ENCODE peak calls at places on chromosomes 13 and 19, in four cellular contexts. H is lower leg skin, E is dorsolateral prefrontal cortex, Z is brain microvascular endothelial cell. P is an unnamed sample.
A peak's percentile ranks its signal among the peaks of the same experiment; 100 is the strongest.

GRCh38 chr13:110506859-110507566 is 54.5 kb downstream of the RAB20 start:
- DNase-seq in H (no peak), E (no peak), Z (no peak), P (peak; percentile 85)

GRCh38 chr13:48403151-48403631 is 9.7 kb downstream of the LPAR6 start:
- DNase-seq in H (no peak), E (no peak), Z (no peak), P (no peak)

GRCh38 chr13:113474179-113474578 is 16.3 kb downstream of the DCUN1D2 start:
- DNase-seq in H (peak; percentile 83), E (no peak), Z (peak; percentile 67), P (no peak)

GRCh38 chr13:103351035-103351828 is 285.0 kb upstream of the SLC10A2 start:
- DNase-seq in H (no peak), E (no peak), Z (peak; percentile 46), P (no peak)

GRCh38 chr13:49690133-49690989 is 925 bp downstream of the EBPL start:
- DNase-seq in H (no peak), E (no peak), Z (peak; percentile 71), P (peak; percentile 59)

GRCh38 chr13:43368003-43368402 is 344.6 kb downstream of the DNAJC15 start:
- DNase-seq in H (no peak), E (no peak), Z (peak; percentile 0), P (no peak)

GRCh38 chr19:17687857-17688784 is at the start of gene UNC13A:
- DNase-seq in H (no peak), E (peak; percentile 89), Z (peak; percentile 33), P (peak; percentile 42)

GRCh38 chr13:47964863-47965262 is 36.2 kb downstream of the SUCLA2 start:
- DNase-seq in H (no peak), E (no peak), Z (no peak), P (no peak)

GRCh38 chr13:69331245-69331644 is 776.4 kb upstream of the ATXN8OS start:
- DNase-seq in H (no peak), E (no peak), Z (no peak), P (no peak)

GRCh38 chr19:42191855-42192254 is 25.6 kb downstream of the DEDD2 start:
- DNase-seq in H (no peak), E (no peak), Z (no peak), P (peak; percentile 96)

GRCh38 chr19:56142087-56142787 is 1.1 kb downstream of the ZNF444 start:
- DNase-seq in H (no peak), E (no peak), Z (no peak), P (no peak)

GRCh38 chr13:27921961-27922910 is 2.4 kb downstream of the PDX1 start:
- DNase-seq in H (no peak), E (no peak), Z (no peak), P (no peak)

GRCh38 chr19:3618144-3618810 is 8.3 kb downstream of the CACTIN start:
- DNase-seq in H (no peak), E (peak; percentile 31), Z (no peak), P (peak; percentile 72)

GRCh38 chr13:107348931-107349330 is 781.0 kb upstream of the ARGLU1 start:
- DNase-seq in H (no peak), E (no peak), Z (no peak), P (no peak)

GRCh38 chr13:91313103-91313502 is 34.4 kb upstream of the MIR17HG start:
- DNase-seq in H (no peak), E (no peak), Z (peak; percentile 3), P (no peak)

GRCh38 chr13:100895656-100896055 is 221.1 kb upstream of the TMTC4 start:
- DNase-seq in H (no peak), E (no peak), Z (no peak), P (no peak)

GRCh38 chr19:8146877-8147575 is 2.4 kb downstream of the FBN3 start:
- DNase-seq in H (no peak), E (no peak), Z (no peak), P (no peak)
- TF ChIP-seq CTCF in H (no peak), E (no peak), Z (no peak), P (no peak)

DNA sequence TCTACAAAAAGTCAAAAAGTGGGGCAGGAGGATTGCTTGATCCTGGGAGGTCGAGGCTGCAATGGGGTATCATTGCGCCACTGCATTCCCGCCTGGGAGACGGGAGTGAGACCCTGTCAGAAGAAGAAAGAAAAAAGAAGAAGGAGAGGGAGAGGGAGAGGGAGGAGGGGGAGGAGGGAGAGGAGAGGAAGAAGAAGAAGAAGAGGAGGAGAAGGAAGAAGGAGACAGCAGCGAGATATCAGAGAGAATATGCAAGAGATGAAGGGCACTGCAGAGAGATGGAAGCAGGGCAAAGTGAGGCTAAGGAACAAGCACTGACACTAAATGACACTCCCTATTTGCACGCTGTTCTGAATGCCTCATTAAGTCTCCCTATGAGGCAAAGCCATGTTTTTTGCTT is 14.5 kb downstream of the CYP2F1 start:
- DNase-seq in H (no peak), E (no peak), Z (no peak), P (no peak)
- TF ChIP-seq CTCF in H (no peak), E (no peak), Z (no peak), P (no peak)

GRCh38 chr13:58908019-58908679 is 1255.6 kb downstream of the DIAPH3 start:
- DNase-seq in H (no peak), E (no peak), Z (no peak), P (no peak)

GRCh38 chr13:58906329-58907007 is 1257.3 kb downstream of the DIAPH3 start:
- DNase-seq in H (no peak), E (no peak), Z (no peak), P (no peak)

GRCh38 chr13:58907347-58907746 is 1256.4 kb downstream of the DIAPH3 start:
- DNase-seq in H (no peak), E (no peak), Z (no peak), P (no peak)
- TF ChIP-seq CTCF in H (no peak), E (no peak), Z (peak; percentile 7), P (no peak)

DNA sequence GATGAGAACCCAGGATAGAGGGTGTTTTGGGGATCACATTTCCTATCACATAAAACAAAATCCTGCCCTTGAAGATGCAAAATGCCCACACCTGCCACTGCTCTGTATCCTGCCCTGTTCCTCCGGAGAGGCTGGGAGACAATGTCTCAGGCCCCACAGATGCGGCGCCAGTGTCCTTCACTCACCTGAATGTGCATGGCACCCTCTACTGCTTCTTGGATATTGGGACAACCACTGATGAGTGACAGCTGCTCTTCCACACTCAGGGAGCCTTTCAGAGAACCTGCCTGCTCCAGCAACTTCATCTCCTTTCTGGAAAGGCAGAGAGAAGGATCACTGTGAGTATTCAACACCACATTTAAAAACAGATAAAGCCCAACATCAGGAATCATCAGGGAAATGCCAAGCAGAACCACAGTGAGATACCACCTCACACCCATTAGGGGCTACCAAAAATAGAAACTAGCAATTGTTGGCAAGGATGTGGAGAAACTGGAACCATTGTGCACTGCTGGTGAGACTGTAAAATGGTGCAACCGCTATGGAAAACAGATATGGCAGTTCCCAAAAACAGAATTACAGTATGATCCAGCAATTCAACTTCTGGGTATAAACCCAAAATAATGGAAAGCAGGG is 36.4 kb downstream of the CRYL1 start:
- DNase-seq in H (peak; percentile 29), E (no peak), Z (peak; percentile 25), P (peak; percentile 72)
- TF ChIP-seq CTCF in H (no peak), E (no peak), Z (peak; percentile 5), P (no peak)

DNA sequence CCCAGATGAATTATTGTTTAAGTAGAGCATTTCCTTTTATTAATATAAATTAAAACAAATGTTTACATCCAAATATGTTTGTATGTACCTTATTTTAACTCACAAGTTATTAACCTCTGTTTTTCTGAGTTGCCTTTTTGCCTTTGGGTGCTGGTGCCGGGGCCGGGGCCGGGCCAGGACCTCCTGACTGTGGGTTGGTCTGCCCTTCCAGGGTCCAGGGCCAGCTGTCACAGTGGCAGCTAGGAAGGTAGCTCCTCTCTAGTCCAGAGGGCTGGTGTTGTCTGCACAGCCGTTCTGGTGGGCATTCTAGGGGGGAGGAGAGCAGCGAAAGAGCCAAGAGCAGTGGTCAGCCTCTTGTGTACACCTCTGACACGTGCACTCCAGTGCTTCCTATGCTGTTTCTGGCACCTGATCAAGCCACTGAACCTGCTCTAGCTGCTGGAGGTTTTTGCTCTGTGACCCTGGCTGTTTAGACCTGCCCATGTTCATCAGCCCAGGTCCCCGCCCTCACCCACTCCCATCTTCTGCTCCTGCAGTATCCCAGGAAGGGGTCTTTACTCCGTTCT is 2.0 kb upstream of the UBA2 start:
- DNase-seq in H (peak; percentile 59), E (no peak), Z (no peak), P (no peak)
- TF ChIP-seq CTCF in H (no peak), E (no peak), Z (no peak), P (no peak)

GRCh38 chr13:54573186-54573585 is 1544.6 kb downstream of the OLFM4 start:
- DNase-seq in H (no peak), E (no peak), Z (no peak), P (no peak)
- TF ChIP-seq CTCF in H (no peak), E (no peak), Z (no peak), P (no peak)

GRCh38 chr19:49469828-49470614 is 4.0 kb upstream of the FLT3LG start:
- DNase-seq in H (no peak), E (no peak), Z (no peak), P (peak; percentile 77)
- TF ChIP-seq CTCF in H (no peak), E (no peak), Z (peak; percentile 16), P (peak; percentile 7)

GRCh38 chr13:73340069-73340468 is 281.3 kb downstream of the KLF5 start:
- DNase-seq in H (no peak), E (no peak), Z (no peak), P (no peak)

GRCh38 chr13:73338389-73338788 is 279.6 kb downstream of the KLF5 start:
- DNase-seq in H (no peak), E (no peak), Z (peak; percentile 71), P (no peak)

GRCh38 chr13:73339086-73339485 is 280.3 kb downstream of the KLF5 start:
- DNase-seq in H (no peak), E (no peak), Z (no peak), P (no peak)

GRCh38 chr13:73337511-73337910 is 278.7 kb downstream of the KLF5 start:
- DNase-seq in H (no peak), E (no peak), Z (no peak), P (no peak)

GRCh38 chr13:73341748-73342147 is 282.9 kb downstream of the KLF5 start:
- DNase-seq in H (no peak), E (no peak), Z (peak; percentile 11), P (no peak)
- TF ChIP-seq CTCF in H (no peak), E (no peak), Z (peak; percentile 14), P (no peak)

DNA sequence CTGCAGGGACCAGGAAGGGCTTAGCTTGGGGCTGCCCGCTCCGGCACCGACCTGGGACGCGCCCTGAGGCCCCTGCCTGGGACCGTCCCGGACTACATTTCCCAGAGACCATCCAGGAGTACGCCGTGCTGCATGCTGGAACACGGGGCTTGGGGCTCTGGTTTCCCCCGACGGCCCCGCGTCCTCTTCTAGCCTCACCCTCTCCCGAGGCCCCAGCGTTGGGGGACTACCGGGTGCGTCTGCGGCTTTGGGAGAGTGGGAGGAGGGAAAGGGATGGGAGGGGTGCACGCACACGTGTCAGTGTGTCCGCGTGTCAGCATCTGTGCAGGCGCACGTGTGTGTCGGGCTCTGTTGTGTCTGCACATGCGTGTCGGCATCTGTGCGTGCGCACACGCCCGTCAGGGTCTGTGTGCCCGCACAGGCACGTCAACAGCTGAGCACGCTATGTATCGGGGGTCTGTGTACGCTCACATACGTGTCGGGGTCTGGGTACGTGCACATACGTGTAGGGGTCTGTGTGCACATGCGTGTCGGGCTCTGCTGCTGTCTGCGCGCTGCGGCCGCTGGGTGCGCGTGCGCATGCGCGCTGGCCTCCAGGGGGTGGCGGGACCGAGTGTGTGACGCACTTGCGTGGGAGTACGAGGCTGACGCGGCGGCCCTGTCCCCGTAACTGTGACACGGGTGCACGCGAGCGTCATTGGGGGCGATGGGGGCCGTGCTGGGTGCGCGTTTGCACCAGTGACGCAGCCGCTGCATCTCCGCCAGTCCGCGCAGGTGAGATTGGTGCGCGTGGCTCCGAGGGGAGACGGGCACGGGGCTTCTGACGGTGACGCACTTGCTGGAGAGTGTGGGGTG is at the start of gene ZNF331:
- DNase-seq in H (peak; percentile 96), E (peak; percentile 79), Z (peak; percentile 68), P (peak; percentile 85)
- TF ChIP-seq CTCF in H (no peak), E (peak; percentile 27), Z (peak; percentile 39), P (no peak)

P was measured in mucosa of descending colon.